ENCODE peak calls at places on chromosomes 4 and X, in six cellular contexts. One of them, this sample, is unnamed.

GRCh38 chr4:85854543-85854942 is 379.6 kb downstream of the ARHGAP24 start:
- DNase-seq in stomach: no peak
- DNase-seq in tibial nerve: no peak
- DNase-seq in GM12892: no peak
- DNase-seq in IMR-90: no peak
- DNase-seq in heart left ventricle: no peak
- DNase-seq in this sample: no peak

GRCh38 chr4:167101035-167101434 is 133.3 kb downstream of the SPOCK3 start:
- DNase-seq in stomach: no peak
- DNase-seq in tibial nerve: no peak
- DNase-seq in GM12892: no peak
- DNase-seq in IMR-90: no peak
- DNase-seq in heart left ventricle: no peak
- DNase-seq in this sample: no peak

GRCh38 chrX:8358302-8358701 is 106.3 kb upstream of the VCX3B start:
- DNase-seq in stomach: no peak
- DNase-seq in GM12892: no peak
- DNase-seq in heart left ventricle: no peak
- DNase-seq in IMR-90: no peak
- DNase-seq in tibial nerve: no peak
- DNase-seq in this sample: no peak

GRCh38 chrX:154484255-154485149 is 1.9 kb downstream of the UBL4A start:
- DNase-seq in IMR-90: no peak
- DNase-seq in heart left ventricle: no peak
- DNase-seq in tibial nerve: no peak
- DNase-seq in GM12892: no peak
- DNase-seq in stomach: no peak
- DNase-seq in this sample: no peak

GRCh38 chrX:108397627-108398392 is 40.4 kb downstream of the COL4A6 start:
- DNase-seq in GM12892: no peak
- DNase-seq in heart left ventricle: no peak
- DNase-seq in tibial nerve: no peak
- DNase-seq in stomach: no peak
- DNase-seq in IMR-90: peak
- DNase-seq in this sample: no peak

GRCh38 chrX:133151320-133151719 is 54.4 kb upstream of the USP26 start:
- DNase-seq in GM12892: no peak
- DNase-seq in stomach: no peak
- DNase-seq in heart left ventricle: no peak
- DNase-seq in IMR-90: no peak
- DNase-seq in tibial nerve: no peak
- DNase-seq in this sample: no peak

GRCh38 chr4:150250998-150251651 is 172.9 kb downstream of the DCLK2 start:
- DNase-seq in stomach: no peak
- DNase-seq in GM12892: no peak
- DNase-seq in heart left ventricle: no peak
- DNase-seq in IMR-90: no peak
- DNase-seq in tibial nerve: no peak
- DNase-seq in this sample: peak

GRCh38 chr4:145812902-145813301 is 125.7 kb downstream of the ZNF827 start:
- DNase-seq in GM12892: no peak
- DNase-seq in IMR-90: no peak
- DNase-seq in stomach: no peak
- DNase-seq in tibial nerve: no peak
- DNase-seq in heart left ventricle: no peak
- DNase-seq in this sample: no peak

GRCh38 chr4:82358773-82359324 is 14.9 kb downstream of the HNRNPD start:
- DNase-seq in GM12892: no peak
- DNase-seq in heart left ventricle: no peak
- DNase-seq in IMR-90: no peak
- DNase-seq in tibial nerve: no peak
- DNase-seq in stomach: no peak
- DNase-seq in this sample: no peak

GRCh38 chr4:34731045-34731444 is 1513.3 kb downstream of the ARAP2 start:
- DNase-seq in heart left ventricle: no peak
- DNase-seq in tibial nerve: no peak
- DNase-seq in stomach: no peak
- DNase-seq in GM12892: no peak
- DNase-seq in IMR-90: no peak
- DNase-seq in this sample: no peak

GRCh38 chr4:127533028-127533700 is 99.6 kb upstream of the INTU start:
- DNase-seq in stomach: peak
- DNase-seq in tibial nerve: peak
- DNase-seq in heart left ventricle: peak
- DNase-seq in GM12892: no peak
- DNase-seq in IMR-90: peak
- DNase-seq in this sample: no peak

GRCh38 chr4:113945906-113946305 is 33.5 kb downstream of the ARSJ start:
- DNase-seq in heart left ventricle: no peak
- DNase-seq in stomach: no peak
- DNase-seq in GM12892: no peak
- DNase-seq in IMR-90: peak
- DNase-seq in tibial nerve: no peak
- DNase-seq in this sample: no peak

GRCh38 chr4:88063634-88064296 is 56.3 kb downstream of the PKD2 start:
- DNase-seq in IMR-90: no peak
- DNase-seq in stomach: no peak
- DNase-seq in GM12892: no peak
- DNase-seq in tibial nerve: no peak
- DNase-seq in heart left ventricle: no peak
- DNase-seq in this sample: no peak

GRCh38 chr4:63788271-63788670 is 621.0 kb downstream of the TECRL start:
- DNase-seq in GM12892: no peak
- DNase-seq in tibial nerve: no peak
- DNase-seq in IMR-90: no peak
- DNase-seq in heart left ventricle: no peak
- DNase-seq in stomach: no peak
- DNase-seq in this sample: no peak

GRCh38 chr4:72899621-72900020 is 169.9 kb downstream of the COX18 start:
- DNase-seq in tibial nerve: no peak
- DNase-seq in GM12892: no peak
- DNase-seq in heart left ventricle: no peak
- DNase-seq in IMR-90: no peak
- DNase-seq in stomach: no peak
- DNase-seq in this sample: no peak

GRCh38 chr4:138897818-138898226 is 117.8 kb upstream of the NOCT start:
- DNase-seq in IMR-90: peak
- DNase-seq in stomach: no peak
- DNase-seq in tibial nerve: no peak
- DNase-seq in heart left ventricle: no peak
- DNase-seq in GM12892: no peak
- DNase-seq in this sample: peak

GRCh38 chr4:69095301-69095731 is 958 bp upstream of the UGT2B7 start:
- DNase-seq in tibial nerve: no peak
- DNase-seq in stomach: no peak
- DNase-seq in heart left ventricle: no peak
- DNase-seq in IMR-90: peak
- DNase-seq in GM12892: no peak
- DNase-seq in this sample: no peak

GRCh38 chr4:19776021-19776459 is 475.7 kb upstream of the SLIT2 start:
- DNase-seq in IMR-90: peak
- DNase-seq in GM12892: no peak
- DNase-seq in tibial nerve: no peak
- DNase-seq in heart left ventricle: no peak
- DNase-seq in stomach: no peak
- DNase-seq in this sample: peak

GRCh38 chrX:46446727-46447378 is 98.4 kb downstream of the ZNF674 start:
- DNase-seq in stomach: peak
- DNase-seq in GM12892: peak
- DNase-seq in IMR-90: peak
- DNase-seq in tibial nerve: peak
- DNase-seq in heart left ventricle: peak
- DNase-seq in this sample: peak
- TF ChIP-seq POLR2A in stomach: no peak
- TF ChIP-seq POLR2A in GM12892: peak
- TF ChIP-seq POLR2A in IMR-90: peak
- TF ChIP-seq POLR2A in tibial nerve: peak
- TF ChIP-seq POLR2A in heart left ventricle: peak
- TF ChIP-seq POLR2A in this sample: peak

GRCh38 chrX:109537324-109537665 is 651 bp downstream of the NXT2 start:
- DNase-seq in heart left ventricle: no peak
- DNase-seq in stomach: peak
- DNase-seq in GM12892: no peak
- DNase-seq in IMR-90: peak
- DNase-seq in tibial nerve: no peak
- DNase-seq in this sample: no peak

GRCh38 chrX:109533631-109534030 is 3.0 kb upstream of the NXT2 start:
- DNase-seq in tibial nerve: no peak
- DNase-seq in heart left ventricle: no peak
- DNase-seq in IMR-90: peak
- DNase-seq in GM12892: no peak
- DNase-seq in stomach: no peak
- DNase-seq in this sample: no peak

GRCh38 chrX:109534933-109535332 is 1.7 kb upstream of the NXT2 start:
- DNase-seq in GM12892: no peak
- DNase-seq in IMR-90: no peak
- DNase-seq in stomach: no peak
- DNase-seq in heart left ventricle: no peak
- DNase-seq in tibial nerve: no peak
- DNase-seq in this sample: no peak

GRCh38 chrX:109535578-109535977 is 1.1 kb upstream of the NXT2 start:
- DNase-seq in IMR-90: no peak
- DNase-seq in heart left ventricle: no peak
- DNase-seq in stomach: no peak
- DNase-seq in GM12892: no peak
- DNase-seq in tibial nerve: no peak
- DNase-seq in this sample: no peak

GRCh38 chrX:109536439-109537323 is at the start of gene NXT2:
- DNase-seq in heart left ventricle: peak
- DNase-seq in stomach: peak
- DNase-seq in GM12892: peak
- DNase-seq in IMR-90: peak
- DNase-seq in tibial nerve: peak
- DNase-seq in this sample: peak
- TF ChIP-seq POLR2A in heart left ventricle: peak
- TF ChIP-seq POLR2A in stomach: no peak
- TF ChIP-seq POLR2A in GM12892: peak
- TF ChIP-seq POLR2A in IMR-90: peak
- TF ChIP-seq POLR2A in tibial nerve: peak
- TF ChIP-seq POLR2A in this sample: peak

DNA sequence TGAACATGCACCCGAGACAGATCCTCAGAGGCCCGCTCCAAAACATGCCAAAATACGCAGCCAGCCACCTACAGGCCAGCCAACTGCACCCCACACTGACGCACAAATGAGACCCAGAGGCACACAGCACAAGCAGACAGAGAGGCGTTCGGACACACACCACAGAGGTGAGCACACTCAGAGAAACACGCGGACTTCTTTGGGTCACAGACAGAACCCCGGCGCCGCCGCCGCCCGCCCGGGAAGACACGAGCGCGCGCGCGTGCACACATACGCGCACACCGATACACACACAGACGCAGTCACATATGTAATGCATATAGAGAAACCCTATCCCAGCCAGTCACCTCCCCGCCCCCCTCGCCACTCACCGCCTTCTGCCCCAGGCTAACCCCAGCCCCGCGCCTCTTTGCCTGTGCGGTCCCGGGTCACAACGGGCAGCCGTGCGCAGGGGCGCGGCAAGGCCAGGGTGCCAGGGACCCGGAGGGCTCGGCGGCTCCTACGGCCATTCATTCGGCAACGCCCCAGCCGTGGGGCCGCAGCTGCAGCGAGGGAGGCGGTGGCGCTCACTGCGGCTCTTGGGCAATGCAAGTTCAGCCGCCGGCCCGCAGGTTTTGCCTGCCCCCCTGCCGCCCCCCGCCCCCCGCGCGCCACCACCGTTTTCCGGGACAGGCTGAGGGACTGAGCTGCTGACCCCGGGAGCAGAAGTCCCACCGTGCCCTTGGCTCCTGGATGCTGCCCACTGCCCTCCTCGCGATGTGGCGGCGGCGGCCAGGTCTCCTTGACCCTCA is 532 bp downstream of the SEPTIN6 start:
- DNase-seq in IMR-90: peak
- DNase-seq in stomach: peak
- DNase-seq in tibial nerve: no peak
- DNase-seq in GM12892: no peak
- DNase-seq in heart left ventricle: peak
- DNase-seq in this sample: peak
- TF ChIP-seq POLR2A in IMR-90: no peak
- TF ChIP-seq POLR2A in stomach: no peak
- TF ChIP-seq POLR2A in tibial nerve: no peak
- TF ChIP-seq POLR2A in GM12892: no peak
- TF ChIP-seq POLR2A in heart left ventricle: no peak
- TF ChIP-seq POLR2A in this sample: no peak

GRCh38 chr4:156705291-156705690 is 266.3 kb downstream of the PDGFC start:
- DNase-seq in stomach: no peak
- DNase-seq in IMR-90: peak
- DNase-seq in heart left ventricle: no peak
- DNase-seq in tibial nerve: no peak
- DNase-seq in GM12892: no peak
- DNase-seq in this sample: no peak
- TF ChIP-seq POLR2A in stomach: no peak
- TF ChIP-seq POLR2A in IMR-90: no peak
- TF ChIP-seq POLR2A in heart left ventricle: no peak
- TF ChIP-seq POLR2A in tibial nerve: no peak
- TF ChIP-seq POLR2A in GM12892: no peak
- TF ChIP-seq POLR2A in this sample: no peak

GRCh38 chrX:12949927-12950656 is 24.8 kb upstream of the TMSB4X start:
- DNase-seq in tibial nerve: peak
- DNase-seq in IMR-90: peak
- DNase-seq in stomach: peak
- DNase-seq in heart left ventricle: peak
- DNase-seq in GM12892: no peak
- DNase-seq in this sample: no peak
- TF ChIP-seq POLR2A in tibial nerve: peak
- TF ChIP-seq POLR2A in IMR-90: peak
- TF ChIP-seq POLR2A in stomach: no peak
- TF ChIP-seq POLR2A in heart left ventricle: peak
- TF ChIP-seq POLR2A in GM12892: peak
- TF ChIP-seq POLR2A in this sample: no peak

DNA sequence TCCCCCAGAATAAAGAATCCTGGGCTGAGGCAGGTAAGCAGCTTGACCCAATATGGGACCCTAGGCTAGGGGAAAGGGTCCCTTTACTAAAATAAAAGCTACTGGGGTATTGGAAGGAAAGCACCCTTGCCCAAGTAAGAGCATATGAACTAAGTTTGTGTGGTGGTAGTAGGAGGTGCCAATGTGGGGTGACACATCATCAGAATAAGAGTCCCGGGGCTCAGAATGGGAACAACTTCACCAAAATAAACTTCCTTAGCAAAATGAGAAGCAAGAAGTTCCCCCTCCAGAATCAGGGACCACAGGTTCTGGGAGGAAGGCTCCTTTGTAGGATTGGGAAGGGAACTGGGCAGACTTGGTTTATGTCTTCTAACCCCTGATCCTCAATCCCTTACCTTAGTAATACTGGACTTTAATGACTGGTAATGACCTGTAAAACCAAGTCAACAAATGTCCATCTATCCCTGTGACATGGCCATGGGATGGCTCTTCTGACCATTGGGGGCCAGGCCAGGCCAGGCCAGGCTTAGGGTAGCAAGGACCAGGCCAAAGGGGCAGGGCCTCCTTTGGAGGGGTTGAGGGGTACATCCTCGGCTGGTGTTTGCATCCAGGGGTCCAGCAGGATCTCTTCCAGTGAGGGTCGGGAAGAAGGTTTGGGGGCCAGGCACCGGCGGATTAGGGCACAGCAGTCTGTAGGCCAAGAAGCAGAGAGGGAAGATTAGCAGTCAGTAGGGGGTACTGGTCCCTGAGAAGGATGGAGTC is 2.3 kb upstream of the SLC35A2 start:
- DNase-seq in GM12892: no peak
- DNase-seq in tibial nerve: no peak
- DNase-seq in stomach: no peak
- DNase-seq in IMR-90: no peak
- DNase-seq in heart left ventricle: no peak
- DNase-seq in this sample: no peak
- TF ChIP-seq POLR2A in GM12892: no peak
- TF ChIP-seq POLR2A in tibial nerve: no peak
- TF ChIP-seq POLR2A in stomach: no peak
- TF ChIP-seq POLR2A in IMR-90: no peak
- TF ChIP-seq POLR2A in heart left ventricle: no peak
- TF ChIP-seq POLR2A in this sample: no peak

GRCh38 chrX:11111038-11111851 is at the start of gene HCCS:
- DNase-seq in stomach: peak
- DNase-seq in tibial nerve: peak
- DNase-seq in GM12892: peak
- DNase-seq in heart left ventricle: peak
- DNase-seq in IMR-90: peak
- DNase-seq in this sample: peak
- TF ChIP-seq POLR2A in stomach: no peak
- TF ChIP-seq POLR2A in tibial nerve: peak
- TF ChIP-seq POLR2A in GM12892: peak
- TF ChIP-seq POLR2A in heart left ventricle: peak
- TF ChIP-seq POLR2A in IMR-90: peak
- TF ChIP-seq POLR2A in this sample: no peak